ENCODE peak calls at places on chromosomes 13 and 19, in four cellular contexts. N is endodermal cell, Y is uterus, W is brain microvascular endothelial cell. A is an unnamed sample.

GRCh38 chr13:25371608-25372274 is at the start of gene ATP8A2:
- DNase-seq in N (peak), Y (no peak), W (no peak), A (no peak)

GRCh38 chr13:39253774-39254173 is 215.5 kb downstream of the NHLRC3 start:
- DNase-seq in N (no peak), Y (no peak), W (peak), A (peak)

GRCh38 chr13:44652223-44652622 is 76.1 kb upstream of the TSC22D1 start:
- DNase-seq in N (no peak), Y (no peak), W (no peak), A (no peak)

GRCh38 chr13:98906746-98907502 is 70.9 kb downstream of the DOCK9 start:
- DNase-seq in N (no peak), Y (no peak), W (no peak), A (no peak)

GRCh38 chr19:16415806-16416205 is 56.0 kb downstream of the EPS15L1 start:
- DNase-seq in N (no peak), Y (no peak), W (no peak), A (no peak)

GRCh38 chr13:110421696-110422395 is 114.8 kb downstream of the COL4A2 start:
- DNase-seq in N (no peak), Y (no peak), W (peak), A (peak)

GRCh38 chr19:28943651-28944050 is 269.3 kb downstream of the UQCRFS1 start:
- DNase-seq in N (peak), Y (no peak), W (no peak), A (no peak)

GRCh38 chr13:111318396-111318795 is 2.0 kb upstream of the TEX29 start:
- DNase-seq in N (no peak), Y (no peak), W (no peak), A (no peak)

GRCh38 chr19:46951236-46951986 is 68.2 kb upstream of the NPAS1 start:
- DNase-seq in N (no peak), Y (no peak), W (no peak), A (no peak)

DNA sequence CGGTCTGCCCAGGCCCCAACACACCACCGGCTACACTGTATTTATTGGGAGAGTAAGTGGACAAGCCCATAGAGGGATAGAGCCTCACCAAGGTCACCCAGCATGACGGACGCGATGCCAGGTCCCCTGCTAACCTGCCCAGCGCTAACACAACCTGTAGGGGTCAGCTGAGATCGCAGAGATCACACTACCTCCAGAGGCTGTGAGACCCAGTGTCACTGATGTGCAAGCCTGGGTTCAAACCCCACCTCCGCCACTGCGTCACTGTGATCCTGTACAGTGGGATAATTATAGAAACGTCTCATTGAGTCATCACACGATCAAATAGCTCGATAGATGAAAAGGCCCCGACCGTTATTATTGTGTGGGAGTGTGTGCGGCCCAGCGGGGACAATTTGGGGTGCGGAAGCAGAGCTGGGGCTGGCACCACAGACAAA is 10.6 kb upstream of the TLE2 start:
- DNase-seq in N (peak), Y (no peak), W (no peak), A (no peak)
- TF ChIP-seq CTCF in N (peak), Y (no peak), W (no peak), A (no peak)

DNA sequence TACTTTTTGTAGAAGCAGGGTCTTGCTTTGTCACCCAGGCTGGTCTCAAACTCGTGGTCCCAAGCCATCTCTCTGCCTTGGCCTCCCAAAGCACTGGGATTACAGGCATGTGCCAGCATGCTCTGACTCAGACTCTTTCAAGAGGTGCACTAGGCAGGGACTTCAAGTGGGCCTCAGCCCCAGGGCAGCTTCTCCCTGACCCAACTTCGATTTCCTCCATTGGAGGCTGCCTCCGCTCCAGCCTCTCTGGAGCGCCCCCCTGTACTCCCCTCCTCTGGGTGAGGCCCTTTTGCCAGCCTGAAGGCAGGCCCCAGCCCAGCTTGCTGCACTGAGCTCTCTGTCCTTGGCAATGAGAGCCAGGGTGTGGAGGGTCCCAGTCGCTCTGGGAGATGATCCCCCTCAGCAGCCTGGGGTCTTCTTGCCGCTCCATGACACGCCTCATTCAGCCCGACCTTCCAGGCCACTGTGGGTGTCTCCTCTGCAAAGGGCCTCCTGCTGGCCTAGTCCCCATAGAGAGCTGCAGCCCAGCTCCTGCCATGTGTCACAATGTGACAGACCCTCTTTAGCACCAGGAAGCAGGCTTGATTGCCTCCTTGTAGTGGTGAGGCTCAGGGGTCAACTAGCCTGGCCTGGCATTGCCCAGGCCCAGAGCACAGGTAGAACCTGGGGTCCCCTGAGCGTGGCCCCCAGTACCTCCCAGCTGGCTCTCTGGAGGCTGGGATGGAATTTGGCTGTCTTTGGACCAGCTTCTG is 16.4 kb downstream of the CARM1 start:
- DNase-seq in N (peak), Y (no peak), W (no peak), A (no peak)
- H3K27ac ChIP-seq in N (peak), Y (no peak), W (no peak), A (no peak)

GRCh38 chr13:46126074-46126473 is 21.2 kb upstream of the CPB2 start:
- DNase-seq in N (no peak), Y (no peak), W (no peak), A (no peak)
- H3K4me3 ChIP-seq in N (no peak), Y (no peak), W (no peak), A (no peak)

GRCh38 chr19:3322199-3322978 is 44.0 kb upstream of the NFIC start:
- DNase-seq in N (no peak), Y (no peak), W (no peak), A (no peak)
- TF ChIP-seq CTCF in N (no peak), Y (no peak), W (no peak), A (no peak)

DNA sequence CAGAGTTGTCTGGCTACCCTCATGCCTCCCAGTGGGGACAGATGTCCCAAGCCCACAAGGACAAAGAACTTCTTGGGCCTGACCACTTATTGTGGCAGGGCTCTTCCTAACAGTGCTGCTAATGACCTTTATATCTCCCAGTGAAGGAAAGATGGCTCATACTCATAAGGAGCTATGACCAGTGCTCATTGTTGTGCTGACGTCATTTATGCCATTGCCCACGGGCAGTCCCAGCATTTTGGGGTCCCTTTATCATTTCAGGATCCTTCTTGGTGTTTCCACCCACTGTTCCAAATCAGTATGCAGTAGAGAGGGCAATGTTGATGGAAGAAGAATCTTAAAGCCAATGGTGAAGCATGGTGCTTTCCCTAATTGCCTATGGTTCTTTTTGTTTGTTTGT is 1640.0 kb upstream of the PRR20A start:
- DNase-seq in N (no peak), Y (no peak), W (no peak), A (no peak)
- H3K27ac ChIP-seq in N (no peak), Y (no peak), W (no peak), A (no peak)

GRCh38 chr13:26742691-26743358 is 17.8 kb downstream of the GPR12 start:
- DNase-seq in N (peak), Y (no peak), W (no peak), A (no peak)
- H3K4me3 ChIP-seq in N (no peak), Y (no peak), W (no peak), A (no peak)

DNA sequence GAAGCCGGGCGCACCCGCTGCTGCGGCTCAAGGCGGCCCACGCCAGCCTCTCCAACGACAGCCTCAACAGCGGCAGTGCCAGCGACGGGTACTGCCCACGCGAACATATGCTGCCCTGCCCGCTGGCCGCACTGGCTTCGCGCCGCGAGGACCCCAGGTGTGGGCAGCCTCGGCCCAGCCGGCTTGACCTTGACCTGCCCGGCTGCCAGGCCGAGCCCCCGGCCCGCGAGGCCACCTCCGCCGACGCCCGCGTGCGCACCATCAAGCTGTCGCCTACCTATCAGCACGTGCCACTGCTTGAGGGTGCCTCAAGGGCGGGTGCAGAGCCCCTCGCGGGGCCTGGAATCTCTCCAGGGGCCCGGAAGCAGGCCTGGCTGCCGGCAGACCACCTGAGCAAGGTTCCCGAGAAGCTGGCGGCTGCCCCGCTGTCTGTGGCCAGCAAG is 13.0 kb downstream of the C19orf25 start:
- DNase-seq in N (no peak), Y (no peak), W (no peak), A (no peak)
- TF ChIP-seq CTCF in N (no peak), Y (no peak), W (no peak), A (no peak)

DNA sequence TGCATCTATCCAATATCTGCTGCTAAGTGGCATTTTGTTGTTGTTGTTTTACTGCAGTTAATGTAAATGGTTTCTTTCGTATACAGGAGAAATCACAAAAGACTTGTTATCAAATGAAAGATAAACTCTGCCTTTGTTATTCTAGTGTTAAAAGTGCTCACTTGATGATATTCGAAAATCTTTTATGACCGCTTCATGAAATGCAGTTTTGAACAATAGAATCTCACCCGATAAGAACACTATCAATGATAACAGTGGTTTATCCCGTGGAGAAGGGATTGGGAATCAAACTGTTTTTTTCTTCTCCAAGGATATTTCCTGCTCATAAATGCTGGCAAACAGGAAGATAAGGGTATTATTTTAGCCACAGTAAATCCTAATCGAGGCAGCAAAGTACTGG is 1366.3 kb downstream of the OLFM4 start:
- DNase-seq in N (no peak), Y (no peak), W (no peak), A (no peak)
- H3K27ac ChIP-seq in N (no peak), Y (no peak), W (no peak), A (no peak)

GRCh38 chr19:3363841-3364500 is 2.4 kb upstream of the NFIC start:
- DNase-seq in N (peak), Y (no peak), W (no peak), A (no peak)
- H3K4me3 ChIP-seq in N (no peak), Y (no peak), W (no peak), A (no peak)

DNA sequence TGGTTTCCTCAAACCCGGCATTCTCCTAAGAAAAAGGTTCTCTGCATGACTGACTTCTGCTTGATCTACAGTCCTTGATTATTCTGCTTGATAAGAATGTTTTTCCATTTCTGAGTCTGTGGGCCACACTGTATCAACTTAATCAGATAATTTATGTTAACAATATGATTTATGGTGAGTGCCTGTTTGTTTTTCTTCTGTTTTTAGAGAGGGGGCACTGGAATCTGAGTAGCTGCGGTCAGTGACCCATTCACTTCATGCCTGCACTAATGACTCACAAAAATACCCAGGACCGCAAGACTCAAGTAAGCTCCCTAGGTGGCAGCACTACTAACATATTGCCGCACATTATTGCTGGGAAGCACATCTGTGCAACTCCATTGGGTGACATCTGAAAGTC is 542.3 kb upstream of the ATXN8OS start:
- DNase-seq in N (peak), Y (no peak), W (peak), A (no peak)
- TF ChIP-seq CTCF in N (peak), Y (no peak), W (peak), A (no peak)